ENCODE peak calls at places on chromosomes 3 and 15, in eight cellular contexts. M is EL; T is stimulated activated CD8-positive, alpha-beta memory T cell treated with anti-CD3 and anti-CD28 coated beads, Interleukin-15, amount 100 ng/mL, for 4 hours; X is anterior cingulate cortex; H is lung microvascular endothelial cell; G is osteocyte; C is D341Med; J is skeletal muscle cell. I is an unnamed sample.

GRCh38 chr15:38354321-38354929 is 99.5 kb upstream of the FAM98B start:
- DNase-seq in H (peak), T (no peak), X (no peak), J (no peak), C (peak), M (peak), G (no peak), I (peak)

GRCh38 chr3:16205156-16205870 is 30.8 kb downstream of the GALNT15 start:
- DNase-seq in G (no peak), X (no peak), M (peak), T (no peak), C (no peak), H (no peak), J (no peak), I (no peak)

GRCh38 chr3:138944842-138945645 is 1.9 kb downstream of the FOXL2 start:
- DNase-seq in H (no peak), J (no peak), X (no peak), G (no peak), M (no peak), T (no peak), C (no peak), I (no peak)

GRCh38 chr3:165744025-165744424 is 93.2 kb downstream of the BCHE start:
- DNase-seq in J (no peak), T (no peak), H (no peak), C (no peak), G (no peak), X (no peak), M (no peak), I (no peak)

GRCh38 chr3:32089476-32089875 is 16.9 kb upstream of the GPD1L start:
- DNase-seq in T (no peak), J (no peak), H (no peak), G (no peak), C (no peak), M (no peak), X (no peak), I (no peak)

GRCh38 chr3:21781371-21781770 is 30.4 kb upstream of the ZNF385D start:
- DNase-seq in M (no peak), C (no peak), J (no peak), X (no peak), T (no peak), H (no peak), G (no peak), I (no peak)

GRCh38 chr3:113268917-113269316 is 57.6 kb downstream of the BOC start:
- DNase-seq in J (no peak), M (no peak), H (no peak), C (no peak), T (no peak), G (no peak), X (no peak), I (no peak)

GRCh38 chr3:10995871-10996270 is 3.3 kb downstream of the SLC6A1 start:
- DNase-seq in H (no peak), J (no peak), T (no peak), M (no peak), C (no peak), X (no peak), G (no peak), I (no peak)

GRCh38 chr3:120649735-120650705 is 32.0 kb downstream of the HGD start:
- DNase-seq in C (no peak), X (no peak), T (no peak), G (no peak), M (peak), J (no peak), H (no peak), I (no peak)

GRCh38 chr15:63133786-63134185 is 12.1 kb downstream of the LACTB start:
- DNase-seq in X (no peak), T (no peak), M (peak), J (no peak), G (no peak), C (no peak), H (peak), I (no peak)

GRCh38 chr3:45472795-45473194 is 84.4 kb downstream of the LARS2 start:
- DNase-seq in T (no peak), M (no peak), C (peak), G (no peak), H (no peak), X (no peak), J (no peak), I (no peak)

GRCh38 chr15:92819312-92820232 is 80.6 kb upstream of the CHD2 start:
- DNase-seq in J (no peak), M (no peak), G (no peak), T (no peak), C (no peak), X (peak), H (no peak), I (no peak)

GRCh38 chr3:8460815-8461482 is 40.7 kb upstream of the LMCD1 start:
- DNase-seq in T (no peak), X (no peak), H (no peak), C (no peak), M (peak), G (no peak), J (peak), I (no peak)

GRCh38 chr3:12193485-12194165 is 34.9 kb upstream of the TIMP4 start:
- DNase-seq in M (peak), H (peak), J (peak), G (no peak), X (no peak), C (no peak), T (no peak), I (peak)

GRCh38 chr3:170471149-170471548 is 52.5 kb downstream of the CLDN11 start:
- DNase-seq in G (no peak), X (no peak), M (no peak), C (no peak), H (no peak), J (no peak), T (no peak), I (no peak)

GRCh38 chr3:167318306-167318705 is 61.8 kb downstream of the ZBBX start:
- DNase-seq in M (no peak), J (no peak), T (no peak), G (no peak), H (no peak), X (no peak), C (no peak), I (peak)

GRCh38 chr3:120113128-120114116 is 19.2 kb upstream of the GSK3B start:
- DNase-seq in J (peak), C (no peak), H (peak), M (peak), T (no peak), X (no peak), G (no peak), I (no peak)

GRCh38 chr3:57942872-57943283 is 65.3 kb upstream of the FLNB start:
- DNase-seq in M (no peak), T (no peak), C (no peak), G (no peak), J (no peak), H (no peak), X (no peak), I (no peak)

GRCh38 chr3:24201301-24201700 is 256.2 kb downstream of the NR1D2 start:
- DNase-seq in M (peak), H (no peak), C (no peak), T (no peak), X (no peak), J (no peak), G (no peak), I (no peak)

GRCh38 chr3:140359198-140359995 is 318.5 kb upstream of the TRIM42 start:
- DNase-seq in C (no peak), M (no peak), T (no peak), X (no peak), J (no peak), H (no peak), G (no peak), I (no peak)

GRCh38 chr3:196969660-196970546 is 1.3 kb upstream of the PIGZ start:
- DNase-seq in G (peak), M (peak), T (peak), J (no peak), H (peak), C (peak), X (peak), I (peak)

GRCh38 chr15:66852064-66852905 is 150.2 kb downstream of the SMAD6 start:
- DNase-seq in C (peak), M (no peak), H (no peak), X (no peak), G (no peak), T (no peak), J (no peak), I (no peak)

GRCh38 chr15:36826948-36827347 is 247.5 kb downstream of the CDIN1 start:
- DNase-seq in M (no peak), G (no peak), H (no peak), C (no peak), X (no peak), J (no peak), T (no peak), I (no peak)

GRCh38 chr15:29822100-29822684 is at the start of gene TJP1:
- DNase-seq in C (peak), T (no peak), H (peak), M (peak), G (peak), J (no peak), X (peak), I (no peak)

GRCh38 chr3:31696815-31697548 is 164.3 kb downstream of the STT3B start:
- DNase-seq in G (no peak), T (no peak), C (no peak), M (no peak), J (no peak), H (no peak), X (no peak), I (no peak)

GRCh38 chr3:42762046-42762724 is 10.9 kb downstream of the CCDC13 start:
- DNase-seq in M (no peak), X (no peak), G (peak), C (no peak), J (no peak), H (no peak), T (no peak), I (peak)

GRCh38 chr3:55327131-55327920 is 159.8 kb downstream of the WNT5A start:
- DNase-seq in G (no peak), T (no peak), J (no peak), H (no peak), C (no peak), X (no peak), M (peak), I (no peak)

GRCh38 chr15:82139823-82140268 is 94.0 kb upstream of the MEX3B start:
- DNase-seq in G (no peak), M (peak), T (no peak), J (no peak), H (peak), C (peak), X (no peak), I (peak)

GRCh38 chr3:73786346-73786807 is 161.6 kb upstream of the PDZRN3 start:
- DNase-seq in X (no peak), M (peak), J (peak), C (no peak), G (peak), T (no peak), H (no peak), I (no peak)

GRCh38 chr3:129434140-129434539 is 5.6 kb downstream of the MBD4 start:
- DNase-seq in J (no peak), H (no peak), C (no peak), T (no peak), X (no peak), G (no peak), M (no peak), I (no peak)

GRCh38 chr15:83164409-83165404 is 42.9 kb downstream of the HDGFL3 start:
- DNase-seq in G (no peak), H (peak), T (no peak), M (peak), C (no peak), X (no peak), J (peak), I (no peak)

GRCh38 chr3:117264204-117264994 is 554.8 kb downstream of the TUSC7 start:
- DNase-seq in M (no peak), X (no peak), J (no peak), T (no peak), H (no peak), C (no peak), G (no peak), I (no peak)

GRCh38 chr3:187019542-187020072 is 89.3 kb downstream of the ST6GAL1 start:
- DNase-seq in X (no peak), G (peak), C (no peak), M (no peak), J (no peak), T (no peak), H (no peak), I (no peak)

GRCh38 chr15:68640791-68641331 is 62.1 kb downstream of the CORO2B start:
- DNase-seq in M (no peak), C (no peak), X (no peak), J (no peak), H (no peak), T (no peak), G (no peak), I (no peak)

GRCh38 chr3:57948080-57948671 is 60.0 kb upstream of the FLNB start:
- DNase-seq in T (no peak), X (peak), M (no peak), G (no peak), H (no peak), C (no peak), J (no peak), I (no peak)

GRCh38 chr15:71447328-71448250 is 332.3 kb downstream of the THSD4 start:
- DNase-seq in X (no peak), G (no peak), T (no peak), M (peak), H (peak), J (peak), C (no peak), I (no peak)

GRCh38 chr3:8992199-8992598 is 28.9 kb upstream of the RAD18 start:
- DNase-seq in J (no peak), H (no peak), X (no peak), G (peak), C (no peak), M (no peak), T (no peak), I (no peak)

GRCh38 chr3:16456784-16457415 is 56.6 kb downstream of the RFTN1 start:
- DNase-seq in T (no peak), G (no peak), M (peak), H (peak), X (no peak), C (no peak), J (peak), I (no peak)

I was measured in GDM1.